ENCODE peak calls at places on chromosomes 16 and 17, in four cellular contexts. One of them, this sample, is unnamed. For H3K4me1, the result is how much of the 10 kb centered on the place peaks cover.

GRCh38 chr17:30344283-30345088 is 10.6 kb upstream of the TMIGD1 start:
- DNase-seq in HCT116: no peak
- DNase-seq in upper lobe of right lung: peak
- DNase-seq in stomach: peak
- DNase-seq in this sample: peak

GRCh38 chr16:84286568-84287220 is 8.0 kb upstream of the WFDC1 start:
- DNase-seq in HCT116: no peak
- DNase-seq in upper lobe of right lung: peak
- DNase-seq in stomach: peak
- DNase-seq in this sample: peak

GRCh38 chr16:1488054-1488601 is 616 bp downstream of the PTX4 start:
- DNase-seq in HCT116: no peak
- DNase-seq in upper lobe of right lung: no peak
- DNase-seq in stomach: no peak
- DNase-seq in this sample: no peak

GRCh38 chr17:60630352-60630751 is 30.4 kb downstream of the PPM1D start:
- DNase-seq in HCT116: no peak
- DNase-seq in upper lobe of right lung: no peak
- DNase-seq in stomach: no peak
- DNase-seq in this sample: peak

GRCh38 chr17:38867179-38867994 is 2.5 kb upstream of the LASP1 start:
- DNase-seq in HCT116: no peak
- DNase-seq in upper lobe of right lung: no peak
- DNase-seq in stomach: peak
- DNase-seq in this sample: peak

GRCh38 chr16:57184890-57185445 is 871 bp downstream of the PSME3IP1 start:
- DNase-seq in HCT116: no peak
- DNase-seq in upper lobe of right lung: no peak
- DNase-seq in stomach: no peak
- DNase-seq in this sample: no peak

GRCh38 chr16:49608801-49609200 is 235.2 kb downstream of the C16orf78 start:
- DNase-seq in HCT116: peak
- DNase-seq in upper lobe of right lung: no peak
- DNase-seq in stomach: no peak
- DNase-seq in this sample: no peak

GRCh38 chr17:17713839-17714238 is 32.6 kb downstream of the RAI1 start:
- DNase-seq in HCT116: no peak
- DNase-seq in upper lobe of right lung: peak
- DNase-seq in stomach: peak
- DNase-seq in this sample: peak

GRCh38 chr17:5122586-5123342 is 6.9 kb downstream of the USP6 start:
- DNase-seq in HCT116: no peak
- DNase-seq in upper lobe of right lung: peak
- DNase-seq in stomach: peak
- DNase-seq in this sample: no peak

GRCh38 chr16:3035289-3035971 is 1.3 kb downstream of the BICDL2 start:
- DNase-seq in HCT116: no peak
- DNase-seq in upper lobe of right lung: no peak
- DNase-seq in stomach: no peak
- DNase-seq in this sample: no peak

GRCh38 chr16:3036726-3037315 is at the start of gene BICDL2:
- DNase-seq in HCT116: no peak
- DNase-seq in upper lobe of right lung: peak
- DNase-seq in stomach: peak
- DNase-seq in this sample: no peak

GRCh38 chr16:3038896-3039295 is 2.2 kb upstream of the BICDL2 start:
- DNase-seq in HCT116: no peak
- DNase-seq in upper lobe of right lung: no peak
- DNase-seq in stomach: no peak
- DNase-seq in this sample: no peak

GRCh38 chr16:3035972-3036725 is 595 bp downstream of the BICDL2 start:
- DNase-seq in HCT116: no peak
- DNase-seq in upper lobe of right lung: peak
- DNase-seq in stomach: peak
- DNase-seq in this sample: no peak

GRCh38 chr16:3038256-3038655 is 1.5 kb upstream of the BICDL2 start:
- DNase-seq in HCT116: no peak
- DNase-seq in upper lobe of right lung: peak
- DNase-seq in stomach: peak
- DNase-seq in this sample: no peak
- H3K27ac ChIP-seq in HCT116: no peak
- H3K27ac ChIP-seq in upper lobe of right lung: no peak
- H3K27ac ChIP-seq in stomach: peak
- H3K27ac ChIP-seq in this sample: no peak

GRCh38 chr16:88777801-88778415 is 7.1 kb downstream of the PIEZO1 start:
- DNase-seq in HCT116: no peak
- DNase-seq in upper lobe of right lung: no peak
- DNase-seq in stomach: no peak
- DNase-seq in this sample: no peak
- H3K4me1 ChIP-seq in HCT116: half or more
- H3K4me1 ChIP-seq in upper lobe of right lung: half or more
- H3K4me1 ChIP-seq in stomach: half or more
- H3K4me1 ChIP-seq in this sample: half or more

DNA sequence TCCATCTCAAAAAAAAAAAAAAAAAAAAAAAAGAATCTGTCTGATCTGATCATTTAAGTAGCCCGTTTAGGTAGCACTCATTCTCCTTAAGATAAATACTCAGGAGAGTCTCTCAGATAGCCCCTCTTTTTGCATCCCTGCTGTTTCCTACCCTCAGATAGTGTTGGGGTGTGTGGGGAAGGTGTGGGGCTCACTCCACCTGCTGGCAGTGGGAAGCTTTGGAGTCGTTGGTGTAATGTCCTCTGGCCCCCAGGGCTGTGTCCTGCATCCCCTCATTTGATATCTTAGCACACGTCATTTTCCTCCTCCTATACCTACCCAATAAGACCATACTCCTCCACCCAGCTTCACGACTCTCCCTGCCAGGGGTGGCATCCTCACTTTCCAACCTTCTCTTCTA is 20.5 kb upstream of the MYH10 start:
- DNase-seq in HCT116: no peak
- DNase-seq in upper lobe of right lung: no peak
- DNase-seq in stomach: no peak
- DNase-seq in this sample: no peak
- TF ChIP-seq CTCF in HCT116: no peak
- TF ChIP-seq CTCF in upper lobe of right lung: no peak
- TF ChIP-seq CTCF in stomach: no peak
- TF ChIP-seq CTCF in this sample: peak

GRCh38 chr17:59152925-59153324 is 2.1 kb downstream of the SKA2 start:
- DNase-seq in HCT116: no peak
- DNase-seq in upper lobe of right lung: no peak
- DNase-seq in stomach: no peak
- DNase-seq in this sample: no peak

GRCh38 chr17:59149051-59149450 is 5.9 kb downstream of the SKA2 start:
- DNase-seq in HCT116: no peak
- DNase-seq in upper lobe of right lung: no peak
- DNase-seq in stomach: no peak
- DNase-seq in this sample: no peak

GRCh38 chr17:59149841-59150511 is 5.0 kb downstream of the SKA2 start:
- DNase-seq in HCT116: no peak
- DNase-seq in upper lobe of right lung: no peak
- DNase-seq in stomach: no peak
- DNase-seq in this sample: no peak

GRCh38 chr17:59151591-59151990 is 3.4 kb downstream of the SKA2 start:
- DNase-seq in HCT116: no peak
- DNase-seq in upper lobe of right lung: no peak
- DNase-seq in stomach: no peak
- DNase-seq in this sample: no peak

GRCh38 chr17:59151007-59151406 is 4.0 kb downstream of the SKA2 start:
- DNase-seq in HCT116: no peak
- DNase-seq in upper lobe of right lung: no peak
- DNase-seq in stomach: no peak
- DNase-seq in this sample: no peak
- H3K27ac ChIP-seq in HCT116: no peak
- H3K27ac ChIP-seq in upper lobe of right lung: no peak
- H3K27ac ChIP-seq in stomach: no peak
- H3K27ac ChIP-seq in this sample: no peak

GRCh38 chr16:24995469-24995868 is 19.7 kb downstream of the ARHGAP17 start:
- DNase-seq in HCT116: no peak
- DNase-seq in upper lobe of right lung: no peak
- DNase-seq in stomach: no peak
- DNase-seq in this sample: no peak
- H3K4me1 ChIP-seq in HCT116: under half
- H3K4me1 ChIP-seq in upper lobe of right lung: under half
- H3K4me1 ChIP-seq in stomach: under half
- H3K4me1 ChIP-seq in this sample: half or more

GRCh38 chr16:17416461-17417221 is 54.1 kb downstream of the XYLT1 start:
- DNase-seq in HCT116: no peak
- DNase-seq in upper lobe of right lung: peak
- DNase-seq in stomach: no peak
- DNase-seq in this sample: peak
- TF ChIP-seq CTCF in HCT116: no peak
- TF ChIP-seq CTCF in upper lobe of right lung: no peak
- TF ChIP-seq CTCF in stomach: no peak
- TF ChIP-seq CTCF in this sample: peak

GRCh38 chr17:15255713-15256454 is 9.2 kb downstream of the PMP22 start:
- DNase-seq in HCT116: no peak
- DNase-seq in upper lobe of right lung: no peak
- DNase-seq in stomach: no peak
- DNase-seq in this sample: no peak

GRCh38 chr17:15261063-15261817 is 3.9 kb downstream of the PMP22 start:
- DNase-seq in HCT116: no peak
- DNase-seq in upper lobe of right lung: peak
- DNase-seq in stomach: peak
- DNase-seq in this sample: peak

GRCh38 chr17:15260376-15261062 is 4.6 kb downstream of the PMP22 start:
- DNase-seq in HCT116: no peak
- DNase-seq in upper lobe of right lung: peak
- DNase-seq in stomach: peak
- DNase-seq in this sample: peak

GRCh38 chr17:15258113-15258512 is 7.0 kb downstream of the PMP22 start:
- DNase-seq in HCT116: no peak
- DNase-seq in upper lobe of right lung: no peak
- DNase-seq in stomach: no peak
- DNase-seq in this sample: no peak

GRCh38 chr17:15257316-15257925 is 7.7 kb downstream of the PMP22 start:
- DNase-seq in HCT116: peak
- DNase-seq in upper lobe of right lung: peak
- DNase-seq in stomach: peak
- DNase-seq in this sample: peak
- H3K27ac ChIP-seq in HCT116: peak
- H3K27ac ChIP-seq in upper lobe of right lung: no peak
- H3K27ac ChIP-seq in stomach: peak
- H3K27ac ChIP-seq in this sample: peak

GRCh38 chr17:40318835-40319332 is 9.9 kb downstream of the RARA start:
- DNase-seq in HCT116: no peak
- DNase-seq in upper lobe of right lung: peak
- DNase-seq in stomach: no peak
- DNase-seq in this sample: peak
- H3K4me1 ChIP-seq in HCT116: half or more
- H3K4me1 ChIP-seq in upper lobe of right lung: half or more
- H3K4me1 ChIP-seq in stomach: half or more
- H3K4me1 ChIP-seq in this sample: half or more

GRCh38 chr16:29734826-29735225 is 11.0 kb downstream of the C16orf54 start:
- DNase-seq in HCT116: no peak
- DNase-seq in upper lobe of right lung: no peak
- DNase-seq in stomach: no peak
- DNase-seq in this sample: no peak

GRCh38 chr16:29736764-29737163 is 9.0 kb downstream of the C16orf54 start:
- DNase-seq in HCT116: no peak
- DNase-seq in upper lobe of right lung: no peak
- DNase-seq in stomach: no peak
- DNase-seq in this sample: no peak

GRCh38 chr16:29737713-29738112 is 8.1 kb downstream of the C16orf54 start:
- DNase-seq in HCT116: no peak
- DNase-seq in upper lobe of right lung: peak
- DNase-seq in stomach: no peak
- DNase-seq in this sample: no peak

GRCh38 chr16:29738514-29738913 is 7.3 kb downstream of the C16orf54 start:
- DNase-seq in HCT116: no peak
- DNase-seq in upper lobe of right lung: no peak
- DNase-seq in stomach: no peak
- DNase-seq in this sample: no peak

DNA sequence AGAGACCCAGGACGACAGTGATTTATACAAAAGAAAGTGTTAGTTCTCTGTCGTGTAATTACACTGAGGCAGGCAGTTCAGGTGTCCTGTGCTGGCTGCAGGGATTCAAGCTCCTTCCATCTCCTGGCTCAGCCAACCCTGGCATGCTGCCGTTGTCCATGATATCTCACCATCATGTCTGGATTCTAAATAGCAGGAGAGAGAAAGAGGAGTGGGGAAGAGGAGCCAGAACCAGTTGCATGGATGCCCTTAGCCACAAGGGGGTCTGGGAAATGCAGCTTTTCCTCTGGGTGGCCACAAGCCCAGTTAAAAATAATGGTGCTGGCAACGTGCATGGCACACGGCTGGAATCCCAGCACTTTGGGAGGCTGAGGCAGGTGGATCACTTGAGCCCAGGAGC is 9.7 kb downstream of the C16orf54 start:
- DNase-seq in HCT116: no peak
- DNase-seq in upper lobe of right lung: peak
- DNase-seq in stomach: no peak
- DNase-seq in this sample: no peak
- TF ChIP-seq CTCF in HCT116: no peak
- TF ChIP-seq CTCF in upper lobe of right lung: no peak
- TF ChIP-seq CTCF in stomach: no peak
- TF ChIP-seq CTCF in this sample: no peak

This sample was measured in left ventricle myocardium inferior.